ENCODE peak calls at places on chromosomes 3 and 15, in six cellular contexts. C is EL; M is CD8-positive, alpha-beta memory T cell; R is heart left ventricle; E is T-helper 1 cell; T is C1 segment of cervical spinal cord. Z is an unnamed sample.

GRCh38 chr3:35675206-35675605 is 35.9 kb downstream of the ARPP21 start:
- DNase-seq in M (no peak), T (no peak), C (no peak), E (no peak), R (no peak), Z (no peak)

GRCh38 chr3:126932188-126932931 is 50.6 kb upstream of the PLXNA1 start:
- DNase-seq in M (no peak), E (no peak), T (no peak), R (no peak), C (peak), Z (no peak)

GRCh38 chr15:86590461-86590860 is 510.8 kb downstream of the AGBL1 start:
- DNase-seq in E (no peak), R (no peak), C (no peak), T (no peak), M (no peak), Z (no peak)

GRCh38 chr3:170233532-170233931 is 11.3 kb downstream of the PRKCI start:
- DNase-seq in E (no peak), C (peak), T (no peak), M (no peak), R (no peak), Z (peak)

GRCh38 chr3:36843065-36844051 is 79.0 kb upstream of the DCLK3 start:
- DNase-seq in T (no peak), C (peak), R (no peak), M (peak), E (peak), Z (no peak)

GRCh38 chr3:126908752-126909275 is 74.1 kb upstream of the PLXNA1 start:
- DNase-seq in M (no peak), R (no peak), E (no peak), T (no peak), C (no peak), Z (no peak)

GRCh38 chr3:8441969-8442559 is 59.6 kb upstream of the LMCD1 start:
- DNase-seq in T (peak), M (no peak), R (no peak), E (no peak), C (peak), Z (no peak)

GRCh38 chr3:15794303-15794771 is 3.4 kb downstream of the ANKRD28 start:
- DNase-seq in R (no peak), C (peak), T (no peak), E (no peak), M (peak), Z (no peak)

GRCh38 chr15:78859971-78860733 is 12.5 kb upstream of the MORF4L1 start:
- DNase-seq in R (peak), M (peak), E (peak), C (peak), T (peak), Z (peak)

GRCh38 chr3:4107430-4107829 is 195.7 kb upstream of the SETMAR start:
- DNase-seq in M (no peak), C (no peak), T (no peak), R (no peak), E (no peak), Z (no peak)

GRCh38 chr15:50066202-50066601 is 52.8 kb downstream of the ATP8B4 start:
- DNase-seq in R (no peak), M (no peak), C (no peak), E (no peak), T (no peak), Z (no peak)

GRCh38 chr3:66904816-66905543 is 93.1 kb upstream of the KBTBD8 start:
- DNase-seq in C (no peak), M (no peak), R (no peak), E (no peak), T (no peak), Z (no peak)

GRCh38 chr15:74983725-74984231 is 11.6 kb upstream of the SCAMP5 start:
- DNase-seq in T (no peak), M (no peak), E (no peak), C (no peak), R (no peak), Z (no peak)

GRCh38 chr15:95365615-95366107 is 964.8 kb upstream of the NR2F2 start:
- DNase-seq in R (no peak), M (no peak), T (no peak), E (no peak), C (no peak), Z (no peak)

GRCh38 chr3:11195721-11196332 is 41.5 kb downstream of the HRH1 start:
- DNase-seq in R (no peak), E (no peak), C (peak), M (no peak), T (no peak), Z (no peak)

Z was measured in transverse colon.